ENCODE peak calls at places on chromosomes 5 and 9, in seven cellular contexts. A is aorta; I is gastrocnemius medialis; V is mesendoderm; S is caudate nucleus; K is A673; M is CD4-positive, CD25-positive, alpha-beta regulatory T cell. R is an unnamed sample.

GRCh38 chr9:37290881-37291485 is 131.5 kb upstream of the GRHPR start:
- DNase-seq in A (no peak), S (no peak), I (no peak), V (no peak), M (peak), K (peak), R (no peak)

GRCh38 chr5:168477060-168477459 is 9.2 kb upstream of the RARS1 start:
- DNase-seq in K (no peak), V (peak), M (no peak), S (no peak), I (no peak), A (no peak), R (no peak)

GRCh38 chr9:89662718-89663246 is 58.0 kb downstream of the GADD45G start:
- DNase-seq in V (no peak), A (no peak), I (no peak), K (no peak), M (no peak), S (no peak), R (no peak)

GRCh38 chr5:51072937-51073336 is 310.3 kb upstream of the ISL1 start:
- DNase-seq in I (no peak), A (no peak), K (no peak), M (no peak), S (no peak), V (no peak), R (no peak)

GRCh38 chr9:6788175-6789016 is 30.6 kb downstream of the KDM4C start:
- DNase-seq in I (no peak), M (no peak), V (peak), K (peak), A (no peak), S (no peak), R (no peak)

GRCh38 chr9:1460143-1460769 is 410.1 kb downstream of the DMRT2 start:
- DNase-seq in S (no peak), I (no peak), K (peak), A (no peak), M (peak), V (peak), R (no peak)

GRCh38 chr5:33316773-33317172 is 124.0 kb upstream of the TARS1 start:
- DNase-seq in K (no peak), V (no peak), M (no peak), I (no peak), S (no peak), A (no peak), R (no peak)

GRCh38 chr5:148776261-148776660 is 50.1 kb upstream of the ADRB2 start:
- DNase-seq in A (no peak), S (no peak), K (no peak), I (no peak), V (no peak), M (no peak), R (no peak)

GRCh38 chr5:372911-373709 is 51.6 kb downstream of the AHRR start:
- DNase-seq in S (no peak), V (no peak), M (no peak), I (no peak), A (peak), K (no peak), R (peak)

GRCh38 chr5:170854550-170854949 is 7.3 kb upstream of the RANBP17 start:
- DNase-seq in S (no peak), V (no peak), I (no peak), M (no peak), A (no peak), K (no peak), R (no peak)

GRCh38 chr5:172665049-172665541 is 24.0 kb downstream of the NEURL1B start:
- DNase-seq in I (no peak), M (no peak), A (no peak), K (no peak), S (no peak), V (no peak), R (no peak)
- H3K27ac ChIP-seq in I (peak), M (no peak), A (no peak), K (no peak), S (no peak), V (no peak), R (no peak)

GRCh38 chr9:34990908-34991832 is 1.6 kb downstream of the DNAJB5 start:
- DNase-seq in A (no peak), S (no peak), V (peak), M (no peak), K (no peak), I (peak), R (no peak)
- H3K27ac ChIP-seq in A (peak), S (peak), V (no peak), M (no peak), K (peak), I (no peak), R (peak)

GRCh38 chr5:78108564-78108963 is 185.9 kb downstream of the AP3B1 start:
- DNase-seq in V (no peak), A (no peak), K (no peak), I (no peak), S (no peak), M (no peak), R (no peak)
- H3K27ac ChIP-seq in V (no peak), A (no peak), K (no peak), I (no peak), S (no peak), M (no peak), R (no peak)

GRCh38 chr9:4740373-4740622 is 704 bp downstream of the AK3 start:
- DNase-seq in M (no peak), I (no peak), A (no peak), V (no peak), K (peak), S (no peak), R (no peak)
- H3K27ac ChIP-seq in M (peak), I (peak), A (no peak), V (no peak), K (peak), S (peak), R (peak)

GRCh38 chr5:73831066-73831465 is 205.1 kb downstream of the ARHGEF28 start:
- DNase-seq in V (no peak), I (no peak), S (no peak), A (no peak), K (no peak), M (no peak), R (no peak)
- H3K27ac ChIP-seq in V (no peak), I (no peak), S (no peak), A (no peak), K (no peak), M (no peak), R (no peak)

DNA sequence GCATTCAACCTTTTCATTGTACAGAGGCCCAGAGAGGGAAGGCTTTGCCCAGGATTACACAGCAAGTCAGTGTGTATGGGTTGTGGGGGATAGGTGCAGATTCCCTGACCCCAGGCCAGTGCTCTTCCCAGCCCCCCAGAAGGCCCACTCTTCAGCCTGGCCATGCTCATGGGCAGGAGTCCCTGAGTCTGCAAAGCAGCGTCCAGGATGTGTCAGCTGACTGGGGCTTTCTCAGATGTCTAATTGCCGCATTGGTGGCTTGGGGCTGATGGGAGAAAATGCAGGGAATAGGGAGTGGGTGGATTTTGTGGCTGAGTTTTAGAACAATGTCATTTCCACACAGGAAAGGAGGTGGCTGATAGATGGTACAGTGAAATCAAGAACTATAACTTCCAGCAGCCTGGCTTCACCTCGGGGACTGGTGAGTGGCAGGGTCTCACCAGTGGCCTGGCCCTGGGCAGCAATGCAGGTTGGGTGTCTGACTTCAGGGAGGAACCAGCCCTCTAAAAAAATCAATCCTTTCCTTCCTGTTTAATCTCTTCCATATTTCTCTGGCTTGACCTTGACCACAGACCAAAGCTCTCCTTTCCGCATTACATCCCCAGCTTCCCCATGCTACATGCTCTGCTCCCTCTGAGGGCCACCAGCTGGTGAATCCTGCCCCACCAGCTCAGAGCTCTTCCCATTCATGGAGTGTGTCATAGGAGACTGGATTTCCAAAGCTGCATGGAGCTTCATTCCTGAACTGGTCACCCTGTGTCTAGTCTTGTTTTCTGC is 14.2 kb downstream of the GLIPR2 start:
- DNase-seq in I (no peak), K (no peak), S (no peak), V (no peak), M (no peak), A (no peak), R (peak)
- H3K27ac ChIP-seq in I (peak), K (no peak), S (no peak), V (no peak), M (peak), A (no peak), R (no peak)

DNA sequence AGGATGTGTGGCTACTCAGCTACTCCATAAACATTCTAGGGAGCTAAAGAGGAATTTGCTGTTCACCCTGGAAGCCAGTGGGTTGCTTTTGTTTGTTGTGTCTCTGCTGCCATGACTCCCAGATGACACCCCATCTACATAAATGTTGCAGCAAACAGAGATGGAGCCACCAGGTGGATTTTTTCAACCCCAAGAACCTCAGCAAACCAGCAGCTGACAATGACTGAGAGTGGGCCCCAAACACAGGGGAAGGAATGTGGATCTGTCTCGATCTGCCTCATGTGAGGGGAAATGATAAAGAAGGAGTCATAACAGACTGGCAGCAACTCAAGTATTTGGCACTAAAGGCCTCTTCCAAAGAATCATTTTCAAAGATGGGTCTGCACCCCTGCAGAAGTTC is 132.7 kb upstream of the TNC start:
- DNase-seq in I (no peak), M (no peak), A (no peak), S (no peak), K (peak), V (peak), R (no peak)
- H3K27ac ChIP-seq in I (no peak), M (no peak), A (no peak), S (no peak), K (no peak), V (no peak), R (no peak)